ENCODE peak calls at places on chromosome 11, in five cellular contexts. M is CD4-positive, CD25-positive, alpha-beta regulatory T cell; X is astrocyte of the spinal cord; P is colonic mucosa; G is breast epithelium. K is an unnamed sample.

GRCh38 chr11:11510939-11511338 is 110.9 kb downstream of the GALNT18 start:
- DNase-seq in G (no peak), X (peak; percentile 41), P (no peak), M (no peak), K (no peak)

GRCh38 chr11:46273511-46274205 is 3.8 kb upstream of the CREB3L1 start:
- DNase-seq in X (peak; percentile 19), P (peak; percentile 80), M (no peak), G (no peak), K (no peak)

GRCh38 chr11:12958984-12959383 is 50.1 kb upstream of the RASSF10 start:
- DNase-seq in M (no peak), X (no peak), G (no peak), P (peak; percentile 50), K (no peak)

GRCh38 chr11:110085255-110085838 is 7.8 kb upstream of the ZC3H12C start:
- DNase-seq in X (no peak), P (no peak), M (no peak), G (no peak), K (no peak)

GRCh38 chr11:91761406-91762027 is 463.1 kb upstream of the FAT3 start:
- DNase-seq in G (no peak), P (no peak), M (no peak), X (no peak), K (no peak)

GRCh38 chr11:10072142-10072541 is 221.9 kb downstream of the SBF2 start:
- DNase-seq in M (no peak), X (peak; percentile 50), P (no peak), G (no peak), K (no peak)

GRCh38 chr11:13103962-13104554 is 94.9 kb downstream of the RASSF10 start:
- DNase-seq in P (no peak), M (no peak), X (no peak), G (no peak), K (no peak)

GRCh38 chr11:17703951-17704350 is 15.4 kb upstream of the MYOD1 start:
- DNase-seq in G (no peak), P (no peak), X (no peak), M (no peak), K (no peak)

GRCh38 chr11:11611381-11611780 is 10.4 kb downstream of the GALNT18 start:
- DNase-seq in X (no peak), M (no peak), P (no peak), G (no peak), K (no peak)

GRCh38 chr11:115678942-115679341 is 174.7 kb upstream of the CADM1 start:
- DNase-seq in G (no peak), M (no peak), X (no peak), P (peak; percentile 60), K (no peak)

GRCh38 chr11:97363331-97363730 is 973.5 kb downstream of the JRKL start:
- DNase-seq in X (no peak), M (no peak), G (no peak), P (no peak), K (no peak)

GRCh38 chr11:11988099-11988651 is 20.3 kb downstream of the DKK3 start:
- DNase-seq in G (no peak), M (no peak), X (peak; percentile 71), P (no peak), K (no peak)

GRCh38 chr11:127000991-127001390 is 421 bp upstream of the KIRREL3 start:
- DNase-seq in P (no peak), G (no peak), M (no peak), X (no peak), K (no peak)

GRCh38 chr11:96303067-96303466 is 39.9 kb downstream of the MAML2 start:
- DNase-seq in M (no peak), X (peak; percentile 81), P (no peak), G (no peak), K (no peak)

GRCh38 chr11:27914080-27914479 is 193.9 kb downstream of the KIF18A start:
- DNase-seq in G (no peak), P (no peak), X (peak; percentile 39), M (no peak), K (no peak)

GRCh38 chr11:128772814-128773213 is 78.9 kb downstream of the FLI1 start:
- DNase-seq in M (no peak), X (no peak), P (peak; percentile 49), G (no peak), K (peak; percentile 62)

GRCh38 chr11:74024630-74025029 is 15.7 kb upstream of the UCP3 start:
- DNase-seq in P (peak; percentile 31), G (no peak), M (no peak), X (peak; percentile 87), K (no peak)

GRCh38 chr11:69361048-69361447 is 67.1 kb downstream of the MYEOV start:
- DNase-seq in P (peak; percentile 10), X (no peak), M (no peak), G (peak; percentile 28), K (no peak)

GRCh38 chr11:125084057-125084416 is 20.9 kb downstream of the SLC37A2 start:
- DNase-seq in M (no peak), G (no peak), X (no peak), P (no peak), K (no peak)

GRCh38 chr11:123235117-123235686 is 40.2 kb upstream of the CLMP start:
- DNase-seq in X (no peak), P (peak; percentile 45), M (no peak), G (peak; percentile 58), K (no peak)

GRCh38 chr11:92552942-92553341 is 328.3 kb downstream of the FAT3 start:
- DNase-seq in G (no peak), M (no peak), P (no peak), X (no peak), K (no peak)

GRCh38 chr11:2169626-2170570 is 1.7 kb downstream of the TH start:
- DNase-seq in X (no peak), M (no peak), G (no peak), P (no peak), K (no peak)

GRCh38 chr11:47139878-47140277 is 36.8 kb downstream of the ARFGAP2 start:
- DNase-seq in M (no peak), X (no peak), P (no peak), G (no peak), K (no peak)

GRCh38 chr11:3044004-3044403 is 13.2 kb downstream of the CARS1 start:
- DNase-seq in G (no peak), M (no peak), X (no peak), P (no peak), K (no peak)

GRCh38 chr11:66467756-66468155 is 1.1 kb downstream of the PELI3 start:
- DNase-seq in G (no peak), X (no peak), M (no peak), P (peak; percentile 70), K (no peak)

GRCh38 chr11:130581631-130582030 is 133.2 kb downstream of the ADAMTS15 start:
- DNase-seq in G (no peak), X (peak; percentile 64), M (no peak), P (no peak), K (no peak)

GRCh38 chr11:6199174-6199810 is at the start of gene OR52W1:
- DNase-seq in M (no peak), G (no peak), X (no peak), P (no peak), K (no peak)

GRCh38 chr11:133082851-133083488 is 449.3 kb downstream of the OPCML start:
- DNase-seq in X (peak; percentile 5), P (peak; percentile 43), G (no peak), M (peak; percentile 7), K (no peak)

GRCh38 chr11:122337241-122338176 is 221.5 kb upstream of the BLID start:
- DNase-seq in P (no peak), G (no peak), X (no peak), M (no peak), K (no peak)

K was measured in memory B cell.